ENCODE peak calls at places on chromosome 11, in eight cellular contexts. V is neuronal stem cell, M is colonic mucosa, R is MM.1S, J is mammary epithelial cell, S is fibroblast of lung, G is neural progenitor cell, L is IMR-90. P is an unnamed sample.

GRCh38 chr11:37946155-37946766 is 1348.2 kb upstream of the RAG2 start:
- DNase-seq in S (peak; percentile 27), M (peak; percentile 19), V (peak; percentile 33), G (peak; percentile 60), L (peak; percentile 27), J (peak; percentile 43), R (peak; percentile 69), P (no peak)

GRCh38 chr11:123640677-123641494 is 13.5 kb downstream of the SCN3B start:
- DNase-seq in R (peak; percentile 52), G (peak; percentile 71), V (peak; percentile 61), L (peak; percentile 17), J (peak; percentile 24), M (peak; percentile 37), S (peak; percentile 12), P (no peak)

GRCh38 chr11:33620423-33621120 is 80.1 kb downstream of the C11orf91 start:
- DNase-seq in M (no peak), L (peak; percentile 87), S (peak; percentile 84), G (no peak), J (peak; percentile 84), R (no peak), V (no peak), P (no peak)

GRCh38 chr11:87463486-87464102 is 425.9 kb downstream of the TMEM135 start:
- DNase-seq in V (peak; percentile 27), L (peak; percentile 36), M (no peak), S (peak; percentile 29), G (peak; percentile 66), R (peak; percentile 45), J (peak; percentile 54), P (peak; percentile 9)

GRCh38 chr11:18927550-18928322 is 11.5 kb downstream of the MRGPRX1 start:
- DNase-seq in V (no peak), J (peak; percentile 29), M (no peak), G (no peak), L (no peak), S (no peak), R (no peak), P (no peak)

GRCh38 chr11:109247071-109247470 is 174.9 kb upstream of the C11orf87 start:
- DNase-seq in L (peak; percentile 43), R (no peak), V (no peak), J (peak; percentile 75), G (no peak), S (peak; percentile 67), M (no peak), P (no peak)

GRCh38 chr11:12377824-12378593 is 638 bp downstream of the PARVA start:
- DNase-seq in L (peak; percentile 71), S (peak; percentile 84), M (peak; percentile 86), R (no peak), G (peak; percentile 90), V (peak; percentile 58), J (peak; percentile 81), P (no peak)

GRCh38 chr11:107042748-107043147 is 24.5 kb upstream of the GUCY1A2 start:
- DNase-seq in L (no peak), R (no peak), S (peak; percentile 55), M (no peak), J (no peak), G (no peak), V (no peak), P (no peak)

GRCh38 chr11:130159657-130160459 is at the start of gene ST14:
- DNase-seq in S (no peak), V (no peak), G (peak; percentile 58), J (peak; percentile 82), R (peak; percentile 74), M (peak; percentile 89), L (no peak), P (no peak)

GRCh38 chr11:64444838-64445441 is 86.0 kb downstream of the RPS6KA4 start:
- DNase-seq in R (no peak), J (peak; percentile 21), M (no peak), L (peak; percentile 17), V (no peak), G (no peak), S (peak; percentile 11), P (no peak)

GRCh38 chr11:92657226-92657625 is 312.2 kb upstream of the MTNR1B start:
- DNase-seq in G (no peak), J (no peak), V (no peak), S (no peak), M (no peak), L (no peak), R (no peak), P (no peak)

GRCh38 chr11:64360403-64360980 is 1.5 kb downstream of the RPS6KA4 start:
- DNase-seq in M (no peak), R (no peak), S (no peak), V (no peak), L (no peak), J (no peak), G (no peak), P (no peak)

GRCh38 chr11:114762437-114762836 is 84.1 kb downstream of the NXPE2 start:
- DNase-seq in J (peak; percentile 20), V (peak; percentile 46), R (no peak), M (peak; percentile 85), S (peak; percentile 47), L (peak; percentile 54), G (peak; percentile 83), P (peak; percentile 1)

GRCh38 chr11:36041988-36042606 is 98.2 kb downstream of the LDLRAD3 start:
- DNase-seq in V (no peak), G (no peak), R (no peak), L (no peak), M (no peak), J (no peak), S (no peak), P (no peak)

GRCh38 chr11:69711824-69712801 is 8.3 kb upstream of the FGF19 start:
- DNase-seq in L (no peak), J (no peak), R (no peak), V (no peak), G (peak; percentile 41), S (no peak), M (no peak), P (no peak)

GRCh38 chr11:111440416-111441205 is 61.5 kb upstream of the POU2AF1 start:
- DNase-seq in V (no peak), J (no peak), M (peak; percentile 56), S (no peak), L (no peak), G (no peak), R (no peak), P (no peak)

GRCh38 chr11:111441443-111441842 is 62.4 kb upstream of the POU2AF1 start:
- DNase-seq in V (no peak), J (peak; percentile 46), M (no peak), L (peak; percentile 99), S (peak; percentile 86), G (no peak), R (no peak), P (peak; percentile 25)

GRCh38 chr11:111444040-111444439 is 65.0 kb upstream of the POU2AF1 start:
- DNase-seq in L (no peak), M (no peak), J (no peak), R (no peak), S (no peak), G (no peak), V (no peak), P (no peak)

GRCh38 chr11:111443640-111444039 is 64.6 kb upstream of the POU2AF1 start:
- DNase-seq in J (no peak), L (no peak), V (no peak), G (no peak), M (no peak), R (peak; percentile 46), S (no peak), P (no peak)

DNA sequence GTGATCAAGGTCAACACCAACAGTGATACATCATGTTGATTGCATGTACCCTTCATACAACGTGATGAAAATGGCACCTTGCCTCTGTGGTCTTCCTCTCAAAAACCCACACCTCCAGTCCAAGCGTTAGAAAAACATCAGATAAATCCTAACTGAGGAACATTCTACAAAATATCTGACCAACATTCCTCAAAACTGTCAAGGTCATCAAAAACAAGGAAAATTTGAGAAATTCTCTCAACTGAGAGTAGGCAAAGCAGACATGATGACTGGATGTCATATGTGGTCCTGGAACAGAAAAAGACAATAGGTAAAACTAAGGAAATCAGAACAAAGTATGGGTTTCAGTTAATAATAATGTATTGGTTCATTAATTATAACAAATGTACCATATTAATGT is 64.0 kb upstream of the POU2AF1 start:
- DNase-seq in J (no peak), S (no peak), V (no peak), G (no peak), M (no peak), L (no peak), R (no peak), P (no peak)
- H3K9ac ChIP-seq in J (no peak overlapping the region), S (no peak overlapping the region), V (no peak overlapping the region), G (no peak overlapping the region), M (no peak overlapping the region), L (no peak overlapping the region), R (no peak overlapping the region), P (no peak overlapping the region)

DNA sequence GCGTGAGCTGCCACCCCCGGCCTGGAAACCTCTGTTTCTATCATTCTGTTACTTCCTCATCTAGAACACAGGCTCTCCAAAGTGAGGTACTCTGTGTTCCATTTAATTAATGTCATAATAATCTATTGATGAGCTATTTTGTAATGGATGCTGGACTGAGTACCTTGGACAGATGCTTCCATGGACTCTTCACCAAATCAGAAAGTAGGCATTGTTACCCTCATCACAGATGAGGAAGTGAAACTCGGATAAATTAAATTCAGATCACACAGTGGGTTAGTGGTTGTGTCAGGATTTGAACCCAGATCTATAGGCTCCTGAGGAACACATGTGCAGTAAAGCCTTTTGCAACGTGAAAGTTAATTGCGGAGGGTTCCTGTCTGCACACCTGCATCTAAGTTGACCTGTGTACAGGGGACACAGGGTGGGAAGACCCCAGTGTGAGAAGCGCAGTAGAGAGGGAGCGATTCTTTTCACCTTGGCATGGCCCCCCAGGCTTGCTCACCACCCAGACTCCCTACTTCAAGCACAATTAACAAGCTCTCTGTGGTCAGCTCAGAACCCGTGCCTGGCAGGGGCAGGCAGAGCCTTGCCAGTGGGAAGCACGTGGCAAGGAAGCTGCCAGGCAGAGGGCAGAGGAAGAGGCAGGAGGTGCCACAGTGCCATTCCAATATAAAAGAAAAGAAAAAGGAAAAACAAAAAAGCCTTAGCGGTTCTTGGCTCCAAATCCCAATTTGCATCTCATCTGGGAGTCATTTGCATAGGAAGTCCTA is 239.3 kb downstream of the GRIK4 start:
- DNase-seq in J (no peak), S (no peak), R (no peak), M (no peak), V (no peak), G (no peak), L (no peak), P (no peak)
- H3K27me3 ChIP-seq in J (peaks cover 2% of the 10 kb centered on the region), S (no peaks in the 10 kb centered on the region), R (no peaks in the 10 kb centered on the region), M (no peaks in the 10 kb centered on the region), V (no peaks in the 10 kb centered on the region), G (no peaks in the 10 kb centered on the region), L (peaks cover 16% of the 10 kb centered on the region), P (peaks cover 10% of the 10 kb centered on the region)

DNA sequence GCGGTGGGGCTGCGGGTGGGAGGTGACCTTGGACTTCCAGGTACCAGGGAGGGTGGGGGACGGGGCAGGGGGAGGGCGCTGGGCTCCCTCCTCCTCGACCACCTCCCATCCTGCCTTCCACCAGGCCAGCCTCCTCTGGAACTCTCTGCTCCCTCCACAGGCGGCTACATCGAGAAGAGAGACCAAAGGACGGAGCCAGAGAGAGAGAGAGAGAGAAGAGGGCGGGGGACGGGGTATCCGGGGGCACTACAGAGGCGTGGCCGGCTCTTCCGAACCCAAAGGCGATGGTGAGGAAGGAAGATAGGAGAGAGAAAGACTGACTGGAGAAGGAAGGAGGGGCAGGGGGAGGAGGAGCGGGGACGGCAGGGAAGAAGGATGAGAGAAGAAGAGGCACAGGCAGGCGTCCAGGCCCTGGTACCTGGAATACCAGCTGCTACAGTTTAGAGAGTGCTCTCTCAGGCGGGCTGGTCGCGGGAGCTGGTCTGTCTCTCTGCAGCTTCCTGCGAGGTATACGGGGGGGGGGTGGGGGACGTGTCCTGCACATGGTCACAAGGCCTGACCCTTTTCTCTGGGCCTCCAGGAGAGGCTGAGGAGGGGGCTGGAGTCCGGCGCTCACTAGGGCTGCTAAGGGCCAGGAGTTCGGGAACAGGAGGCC is 38.0 kb downstream of the IGSF9B start:
- DNase-seq in S (no peak), V (peak; percentile 23), G (peak; percentile 37), R (no peak), L (no peak), M (no peak), J (no peak), P (no peak)
- H3K9ac ChIP-seq in S (no peak overlapping the region), V (no peak overlapping the region), G (no peak overlapping the region), R (no peak overlapping the region), L (no peak overlapping the region), M (no peak overlapping the region), J (no peak overlapping the region), P (no peak overlapping the region)

GRCh38 chr11:75911459-75911858 is 96.4 kb downstream of the UVRAG start:
- DNase-seq in R (no peak), M (no peak), L (no peak), G (no peak), J (no peak), S (no peak), V (no peak), P (no peak)
- H3K27me3 ChIP-seq in R (no peaks in the 10 kb centered on the region), M (no peaks in the 10 kb centered on the region), L (no peaks in the 10 kb centered on the region), G (no peaks in the 10 kb centered on the region), J (no peaks in the 10 kb centered on the region), S (no peaks in the 10 kb centered on the region), V (no peaks in the 10 kb centered on the region), P (no peaks in the 10 kb centered on the region)